ENCODE peak calls at places on chromosomes 2 and 18, in eight cellular contexts. T is HTR-8/SVneo; F is NCI-H226; V is stimulated activated CD8-positive, alpha-beta memory T cell treated with anti-CD3 and anti-CD28 coated beads, Interleukin-15, amount 100 ng/mL, for 4 hours; B is ovary; Z is activated CD4-positive, alpha-beta T cell treated with anti-CD3 and anti-CD28 coated beads, Interleukin-2, amount 10 ng/mL, durations not matched to agents 7 days and 5 days; W is WTC11; Q is breast epithelium. I is an unnamed sample.

GRCh38 chr2:43482974-43483373 is 112.9 kb downstream of the THADA start:
- DNase-seq in T (no peak), F (no peak), V (no peak), B (no peak), Z (no peak), W (no peak), Q (no peak), I (peak)

GRCh38 chr2:170123593-170123992 is 54.4 kb upstream of the MYO3B start:
- DNase-seq in T (no peak), F (peak), V (no peak), B (no peak), Z (no peak), W (no peak), Q (no peak), I (no peak)

GRCh38 chr2:157302492-157303099 is 23.0 kb downstream of the ERMN start:
- DNase-seq in T (peak), F (peak), V (no peak), B (no peak), Z (peak), W (no peak), Q (no peak), I (peak)

GRCh38 chr18:30280861-30281470 is 761.6 kb downstream of the DSC3 start:
- DNase-seq in T (peak), F (no peak), V (no peak), B (no peak), Z (peak), W (no peak), Q (no peak), I (peak)

GRCh38 chr2:196331143-196331542 is 159.8 kb upstream of the STK17B start:
- DNase-seq in T (no peak), F (peak), V (no peak), B (no peak), Z (no peak), W (no peak), Q (no peak), I (no peak)

GRCh38 chr2:195545811-195546210 is 111.2 kb upstream of the SLC39A10 start:
- DNase-seq in T (no peak), F (no peak), V (no peak), B (no peak), Z (no peak), W (no peak), Q (no peak), I (no peak)

GRCh38 chr2:201343559-201343958 is 13.6 kb downstream of the FLACC1 start:
- DNase-seq in T (no peak), F (no peak), V (no peak), B (no peak), Z (no peak), W (no peak), Q (no peak), I (peak)

GRCh38 chr18:13270279-13270911 is 51.8 kb downstream of the LDLRAD4 start:
- DNase-seq in T (no peak), F (no peak), V (no peak), B (no peak), Z (no peak), W (no peak), Q (no peak), I (no peak)

GRCh38 chr2:178512491-178512890 is 32.2 kb downstream of the PLEKHA3 start:
- DNase-seq in T (no peak), F (peak), V (no peak), B (no peak), Z (no peak), W (no peak), Q (no peak), I (no peak)

GRCh38 chr2:106800180-106800579 is 85.8 kb downstream of the ST6GAL2 start:
- DNase-seq in T (no peak), F (no peak), V (no peak), B (no peak), Z (no peak), W (no peak), Q (no peak), I (no peak)

GRCh38 chr18:22563098-22563707 is 145.5 kb upstream of the CTAGE1 start:
- DNase-seq in T (peak), F (peak), V (no peak), B (no peak), Z (no peak), W (no peak), Q (peak), I (peak)

GRCh38 chr2:105388971-105389381 is 9.9 kb downstream of the FHL2 start:
- DNase-seq in T (peak), F (peak), V (no peak), B (no peak), Z (no peak), W (no peak), Q (no peak), I (peak)

GRCh38 chr2:85759257-85759613 is 5.4 kb downstream of the ATOH8 start:
- DNase-seq in T (no peak), F (no peak), V (no peak), B (no peak), Z (no peak), W (no peak), Q (no peak), I (no peak)

GRCh38 chr2:224278531-224278930 is 123.4 kb downstream of the FAM124B start:
- DNase-seq in T (no peak), F (no peak), V (no peak), B (no peak), Z (no peak), W (no peak), Q (no peak), I (no peak)

I was measured in left kidney.